ENCODE peak calls at places on chromosome X, in five cellular contexts. Y, R, D, J and E are unnamed samples.

GRCh38 chrX:13260598-13260997 is 59.3 kb downstream of the ATXN3L start:
- DNase-seq in Y (no peak), R (no peak), D (no peak), J (no peak), E (no peak)

GRCh38 chrX:69109036-69109663 is 56.1 kb downstream of the PJA1 start:
- DNase-seq in Y (peak; percentile 21), R (no peak), D (no peak), J (no peak), E (no peak)

GRCh38 chrX:104669063-104669462 is 103.1 kb downstream of the IL1RAPL2 start:
- DNase-seq in Y (no peak), R (no peak), D (no peak), J (no peak), E (no peak)

GRCh38 chrX:75086731-75087195 is 69.3 kb downstream of the ABCB7 start:
- DNase-seq in Y (no peak), R (no peak), D (no peak), J (no peak), E (no peak)

GRCh38 chrX:33138677-33139249 is 72.6 kb downstream of the DMD start:
- DNase-seq in Y (no peak), R (peak; percentile 63), D (no peak), J (no peak), E (no peak)

GRCh38 chrX:150058728-150059127 is 120.4 kb upstream of the EOLA2 start:
- DNase-seq in Y (no peak), R (no peak), D (no peak), J (no peak), E (no peak)

GRCh38 chrX:117376460-117376859 is 740.1 kb downstream of the KLHL13 start:
- DNase-seq in Y (no peak), R (no peak), D (no peak), J (no peak), E (no peak)

GRCh38 chrX:118685393-118685792 is 42.0 kb upstream of the IL13RA1 start:
- DNase-seq in Y (no peak), R (no peak), D (no peak), J (no peak), E (no peak)

GRCh38 chrX:49172280-49172780 is 632 bp downstream of the PLP2 start:
- DNase-seq in Y (peak; percentile 88), R (peak; percentile 77), D (peak; percentile 74), J (peak; percentile 28), E (peak; percentile 32)

GRCh38 chrX:15493118-15494082 is at the start of gene PIR:
- DNase-seq in Y (peak; percentile 94), R (peak; percentile 90), D (peak; percentile 91), J (peak; percentile 88), E (no peak)

DNA sequence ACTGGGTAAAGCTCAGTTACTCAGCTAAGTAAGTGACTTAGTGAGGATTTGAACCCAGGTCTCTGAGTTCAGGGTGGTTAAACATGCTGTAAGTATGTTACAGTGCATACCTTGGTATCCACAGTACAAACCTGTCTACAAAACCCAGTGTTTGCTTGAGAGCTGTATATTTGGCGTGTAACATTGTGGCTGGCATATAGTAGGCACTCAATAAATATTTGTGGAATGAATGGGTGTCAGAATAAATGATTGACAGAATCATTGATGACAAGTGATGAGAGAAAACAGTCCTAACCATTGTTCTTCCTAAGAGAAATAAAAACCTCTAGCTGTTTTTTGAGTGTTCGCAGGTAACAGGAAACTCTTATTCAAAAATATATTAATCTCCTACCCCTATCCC is 79.7 kb upstream of the BCOR start:
- DNase-seq in Y (no peak), R (no peak), D (no peak), J (no peak), E (no peak)
- H3K4me3 ChIP-seq in Y (peak overlapping the region; percentile 45), R (no peak overlapping the region), D (no peak overlapping the region), J (peak overlapping the region; percentile 59), E (peak overlapping the region; percentile 67)

GRCh38 chrX:136768469-136769084 is 12.2 kb downstream of the ARHGEF6 start:
- DNase-seq in Y (no peak), R (peak; percentile 90), D (no peak), J (peak; percentile 43), E (no peak)
- H3K4me3 ChIP-seq in Y (no peak overlapping the region), R (no peak overlapping the region), D (no peak overlapping the region), J (no peak overlapping the region), E (no peak overlapping the region)

GRCh38 chrX:17654116-17654515 is 83.2 kb upstream of the SCML1 start:
- DNase-seq in Y (no peak), R (no peak), D (no peak), J (peak; percentile 9), E (peak; percentile 10)

GRCh38 chrX:17656556-17656955 is 80.7 kb upstream of the SCML1 start:
- DNase-seq in Y (no peak), R (no peak), D (no peak), J (no peak), E (no peak)

GRCh38 chrX:17656035-17656418 is 81.3 kb upstream of the SCML1 start:
- DNase-seq in Y (peak; percentile 51), R (peak; percentile 2), D (no peak), J (no peak), E (no peak)

GRCh38 chrX:17655232-17656034 is 81.9 kb upstream of the SCML1 start:
- DNase-seq in Y (peak; percentile 67), R (no peak), D (no peak), J (no peak), E (no peak)
- H3K4me3 ChIP-seq in Y (peak overlapping the region; percentile 34), R (no peak overlapping the region), D (no peak overlapping the region), J (peak overlapping the region; percentile 22), E (no peak overlapping the region)

GRCh38 chrX:129772796-129773431 is 6.8 kb upstream of the SASH3 start:
- DNase-seq in Y (no peak), R (no peak), D (peak; percentile 75), J (no peak), E (no peak)
- H3K4me3 ChIP-seq in Y (no peak overlapping the region), R (no peak overlapping the region), D (no peak overlapping the region), J (no peak overlapping the region), E (no peak overlapping the region)

DNA sequence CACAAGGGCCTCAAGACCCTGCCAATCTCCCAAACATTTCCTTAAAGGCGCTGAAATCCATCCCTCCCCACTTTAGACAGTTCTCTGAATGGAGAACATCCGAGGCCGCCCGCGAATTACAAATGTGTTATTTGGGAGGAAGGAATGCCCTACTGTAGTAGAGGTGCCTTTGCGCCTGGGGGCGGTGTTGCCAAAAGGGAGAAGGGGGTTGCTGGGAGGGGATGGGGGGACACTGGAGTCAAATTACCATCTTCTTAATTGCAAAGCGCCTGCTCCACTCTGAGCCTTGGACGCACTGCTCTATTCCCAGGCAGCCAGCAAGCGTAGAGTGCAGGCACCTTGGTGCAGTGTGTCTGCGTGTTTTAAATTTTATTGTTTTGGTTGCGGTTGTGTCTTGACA is 2.7 kb downstream of the TMEM255A start:
- DNase-seq in Y (no peak), R (no peak), D (no peak), J (no peak), E (no peak)
- H3K4me3 ChIP-seq in Y (no peak overlapping the region), R (no peak overlapping the region), D (no peak overlapping the region), J (no peak overlapping the region), E (no peak overlapping the region)

GRCh38 chrX:40157228-40158035 is 59.7 kb upstream of the BCOR start:
- DNase-seq in Y (peak; percentile 28), R (no peak), D (peak; percentile 14), J (no peak), E (no peak)
- H3K4me3 ChIP-seq in Y (peak overlapping the region; percentile 48), R (peak overlapping the region; percentile 37), D (peak overlapping the region; percentile 38), J (no peak overlapping the region), E (peak overlapping the region; percentile 44)